ENCODE peak calls at places on chromosomes 12 and 14, in seven cellular contexts. One of them, this sample, is unnamed.

GRCh38 chr14:75558440-75558839 is 20.0 kb upstream of the FLVCR2 start:
- DNase-seq in left ventricle myocardium inferior: no peak
- DNase-seq in tibial nerve: no peak
- DNase-seq in CD4-positive, alpha-beta T cell: no peak
- DNase-seq in A549: no peak
- DNase-seq in caudate nucleus: no peak
- DNase-seq in IMR-90: no peak
- DNase-seq in this sample: no peak

GRCh38 chr14:60958146-60958545 is 22.7 kb downstream of the TRMT5 start:
- DNase-seq in left ventricle myocardium inferior: no peak
- DNase-seq in tibial nerve: no peak
- DNase-seq in CD4-positive, alpha-beta T cell: no peak
- DNase-seq in A549: no peak
- DNase-seq in caudate nucleus: no peak
- DNase-seq in IMR-90: no peak
- DNase-seq in this sample: no peak

GRCh38 chr12:114757926-114758325 is 74.0 kb upstream of the TBX3 start:
- DNase-seq in left ventricle myocardium inferior: no peak
- DNase-seq in tibial nerve: no peak
- DNase-seq in CD4-positive, alpha-beta T cell: no peak
- DNase-seq in A549: no peak
- DNase-seq in caudate nucleus: no peak
- DNase-seq in IMR-90: no peak
- DNase-seq in this sample: no peak

GRCh38 chr12:111687255-111687654 is 1.4 kb downstream of the ACAD10 start:
- DNase-seq in left ventricle myocardium inferior: no peak
- DNase-seq in tibial nerve: no peak
- DNase-seq in CD4-positive, alpha-beta T cell: no peak
- DNase-seq in A549: peak
- DNase-seq in caudate nucleus: no peak
- DNase-seq in IMR-90: no peak
- DNase-seq in this sample: no peak

GRCh38 chr12:49109631-49110172 is 945 bp downstream of the LMBR1L start:
- DNase-seq in left ventricle myocardium inferior: no peak
- DNase-seq in tibial nerve: no peak
- DNase-seq in CD4-positive, alpha-beta T cell: no peak
- DNase-seq in A549: no peak
- DNase-seq in caudate nucleus: no peak
- DNase-seq in IMR-90: no peak
- DNase-seq in this sample: no peak

GRCh38 chr14:74217672-74218448 is 21.4 kb upstream of the VSX2 start:
- DNase-seq in left ventricle myocardium inferior: peak
- DNase-seq in tibial nerve: peak
- DNase-seq in CD4-positive, alpha-beta T cell: peak
- DNase-seq in A549: peak
- DNase-seq in caudate nucleus: peak
- DNase-seq in IMR-90: peak
- DNase-seq in this sample: peak

GRCh38 chr14:92540472-92541048 is 27.0 kb downstream of the RIN3 start:
- DNase-seq in left ventricle myocardium inferior: peak
- DNase-seq in tibial nerve: peak
- DNase-seq in CD4-positive, alpha-beta T cell: no peak
- DNase-seq in A549: peak
- DNase-seq in caudate nucleus: peak
- DNase-seq in IMR-90: peak
- DNase-seq in this sample: peak

GRCh38 chr12:122322501-122322900 is 56.2 kb upstream of the VPS33A start:
- DNase-seq in left ventricle myocardium inferior: no peak
- DNase-seq in tibial nerve: no peak
- DNase-seq in CD4-positive, alpha-beta T cell: no peak
- DNase-seq in A549: no peak
- DNase-seq in caudate nucleus: no peak
- DNase-seq in IMR-90: peak
- DNase-seq in this sample: no peak

GRCh38 chr12:50398931-50399330 is 1.8 kb upstream of the LARP4 start:
- DNase-seq in left ventricle myocardium inferior: no peak
- DNase-seq in tibial nerve: no peak
- DNase-seq in CD4-positive, alpha-beta T cell: no peak
- DNase-seq in A549: no peak
- DNase-seq in caudate nucleus: no peak
- DNase-seq in IMR-90: no peak
- DNase-seq in this sample: no peak

GRCh38 chr14:50943261-50943942 is 881 bp downstream of the PYGL start:
- DNase-seq in left ventricle myocardium inferior: peak
- DNase-seq in tibial nerve: peak
- DNase-seq in CD4-positive, alpha-beta T cell: no peak
- DNase-seq in A549: peak
- DNase-seq in caudate nucleus: no peak
- DNase-seq in IMR-90: peak
- DNase-seq in this sample: peak

GRCh38 chr14:23916446-23916845 is 37.1 kb upstream of the DHRS4 start:
- DNase-seq in left ventricle myocardium inferior: no peak
- DNase-seq in tibial nerve: peak
- DNase-seq in CD4-positive, alpha-beta T cell: no peak
- DNase-seq in A549: no peak
- DNase-seq in caudate nucleus: no peak
- DNase-seq in IMR-90: no peak
- DNase-seq in this sample: no peak

GRCh38 chr12:83378186-83378727 is 691.6 kb downstream of the TMTC2 start:
- DNase-seq in left ventricle myocardium inferior: no peak
- DNase-seq in tibial nerve: no peak
- DNase-seq in CD4-positive, alpha-beta T cell: no peak
- DNase-seq in A549: no peak
- DNase-seq in caudate nucleus: no peak
- DNase-seq in IMR-90: no peak
- DNase-seq in this sample: no peak

GRCh38 chr14:77889971-77890442 is 90.1 kb downstream of the ADCK1 start:
- DNase-seq in left ventricle myocardium inferior: no peak
- DNase-seq in tibial nerve: no peak
- DNase-seq in CD4-positive, alpha-beta T cell: no peak
- DNase-seq in A549: no peak
- DNase-seq in caudate nucleus: no peak
- DNase-seq in IMR-90: peak
- DNase-seq in this sample: no peak

GRCh38 chr14:104582005-104582404 is 2.4 kb downstream of the C14orf180 start:
- DNase-seq in left ventricle myocardium inferior: peak
- DNase-seq in tibial nerve: no peak
- DNase-seq in CD4-positive, alpha-beta T cell: no peak
- DNase-seq in A549: no peak
- DNase-seq in caudate nucleus: no peak
- DNase-seq in IMR-90: no peak
- DNase-seq in this sample: no peak

GRCh38 chr14:79924583-79924982 is 286.7 kb downstream of the DIO2 start:
- DNase-seq in left ventricle myocardium inferior: no peak
- DNase-seq in tibial nerve: no peak
- DNase-seq in CD4-positive, alpha-beta T cell: no peak
- DNase-seq in A549: no peak
- DNase-seq in caudate nucleus: no peak
- DNase-seq in IMR-90: no peak
- DNase-seq in this sample: no peak

DNA sequence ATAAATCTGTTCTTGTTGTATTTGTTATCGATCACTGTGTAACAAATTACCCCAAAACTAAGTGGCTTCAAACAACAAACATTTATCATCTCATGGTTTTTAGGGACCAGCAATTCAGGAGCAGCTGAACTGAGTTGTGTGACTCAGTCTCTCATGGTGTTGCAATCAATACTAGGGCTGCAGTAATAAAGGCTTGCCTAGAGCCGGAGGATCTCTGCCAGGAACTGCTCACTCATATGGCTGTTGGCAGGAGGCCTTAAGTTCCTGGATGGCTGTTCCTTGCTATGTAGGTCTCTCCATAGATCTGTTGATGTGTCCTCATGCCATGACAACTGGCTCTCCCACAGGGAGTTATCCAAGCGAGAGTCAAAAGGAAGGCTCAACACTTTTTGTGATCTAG is 3.8 kb upstream of the PSMC6 start:
- DNase-seq in left ventricle myocardium inferior: no peak
- DNase-seq in tibial nerve: no peak
- DNase-seq in CD4-positive, alpha-beta T cell: no peak
- DNase-seq in A549: peak
- DNase-seq in caudate nucleus: no peak
- DNase-seq in IMR-90: peak
- DNase-seq in this sample: no peak
- H3K27ac ChIP-seq in left ventricle myocardium inferior: no peak
- H3K27ac ChIP-seq in tibial nerve: no peak
- H3K27ac ChIP-seq in CD4-positive, alpha-beta T cell: no peak
- H3K27ac ChIP-seq in A549: no peak
- H3K27ac ChIP-seq in caudate nucleus: no peak
- H3K27ac ChIP-seq in IMR-90: no peak
- H3K27ac ChIP-seq in this sample: no peak

GRCh38 chr12:55188974-55189556 is 31.8 kb upstream of the OR10A7 start:
- DNase-seq in left ventricle myocardium inferior: no peak
- DNase-seq in tibial nerve: peak
- DNase-seq in CD4-positive, alpha-beta T cell: no peak
- DNase-seq in A549: peak
- DNase-seq in caudate nucleus: no peak
- DNase-seq in IMR-90: peak
- DNase-seq in this sample: no peak
- H3K27ac ChIP-seq in left ventricle myocardium inferior: no peak
- H3K27ac ChIP-seq in tibial nerve: no peak
- H3K27ac ChIP-seq in CD4-positive, alpha-beta T cell: no peak
- H3K27ac ChIP-seq in A549: no peak
- H3K27ac ChIP-seq in caudate nucleus: no peak
- H3K27ac ChIP-seq in IMR-90: no peak
- H3K27ac ChIP-seq in this sample: no peak

DNA sequence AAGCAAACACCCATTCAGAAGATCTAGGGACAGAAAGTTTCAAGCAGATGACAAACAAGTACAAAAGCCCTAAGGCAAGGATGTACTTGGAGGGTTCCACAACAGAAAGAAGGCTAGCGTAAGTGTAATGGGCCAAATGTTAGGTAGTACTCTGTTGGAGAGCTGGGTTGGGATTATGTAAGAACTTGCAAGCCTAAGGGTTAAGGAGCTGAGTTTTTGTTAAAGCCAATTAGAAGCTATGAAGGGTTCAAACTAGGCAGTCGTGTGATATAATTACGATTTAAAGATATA is 41.4 kb downstream of the HECTD1 start:
- DNase-seq in left ventricle myocardium inferior: no peak
- DNase-seq in tibial nerve: no peak
- DNase-seq in CD4-positive, alpha-beta T cell: no peak
- DNase-seq in A549: no peak
- DNase-seq in caudate nucleus: no peak
- DNase-seq in IMR-90: no peak
- DNase-seq in this sample: no peak
- H3K27ac ChIP-seq in left ventricle myocardium inferior: peak
- H3K27ac ChIP-seq in tibial nerve: peak
- H3K27ac ChIP-seq in CD4-positive, alpha-beta T cell: no peak
- H3K27ac ChIP-seq in A549: peak
- H3K27ac ChIP-seq in caudate nucleus: no peak
- H3K27ac ChIP-seq in IMR-90: no peak
- H3K27ac ChIP-seq in this sample: peak

GRCh38 chr14:88613552-88614010 is 50.7 kb downstream of the ZC3H14 start:
- DNase-seq in left ventricle myocardium inferior: no peak
- DNase-seq in tibial nerve: no peak
- DNase-seq in CD4-positive, alpha-beta T cell: no peak
- DNase-seq in A549: no peak
- DNase-seq in caudate nucleus: no peak
- DNase-seq in IMR-90: peak
- DNase-seq in this sample: no peak

GRCh38 chr14:88614218-88614907 is 51.5 kb downstream of the ZC3H14 start:
- DNase-seq in left ventricle myocardium inferior: no peak
- DNase-seq in tibial nerve: no peak
- DNase-seq in CD4-positive, alpha-beta T cell: no peak
- DNase-seq in A549: no peak
- DNase-seq in caudate nucleus: no peak
- DNase-seq in IMR-90: peak
- DNase-seq in this sample: no peak

GRCh38 chr14:88616697-88617096 is 53.9 kb downstream of the ZC3H14 start:
- DNase-seq in left ventricle myocardium inferior: no peak
- DNase-seq in tibial nerve: no peak
- DNase-seq in CD4-positive, alpha-beta T cell: no peak
- DNase-seq in A549: no peak
- DNase-seq in caudate nucleus: no peak
- DNase-seq in IMR-90: no peak
- DNase-seq in this sample: no peak

GRCh38 chr14:88611878-88612277 is 49.0 kb downstream of the ZC3H14 start:
- DNase-seq in left ventricle myocardium inferior: no peak
- DNase-seq in tibial nerve: no peak
- DNase-seq in CD4-positive, alpha-beta T cell: no peak
- DNase-seq in A549: no peak
- DNase-seq in caudate nucleus: no peak
- DNase-seq in IMR-90: peak
- DNase-seq in this sample: no peak

DNA sequence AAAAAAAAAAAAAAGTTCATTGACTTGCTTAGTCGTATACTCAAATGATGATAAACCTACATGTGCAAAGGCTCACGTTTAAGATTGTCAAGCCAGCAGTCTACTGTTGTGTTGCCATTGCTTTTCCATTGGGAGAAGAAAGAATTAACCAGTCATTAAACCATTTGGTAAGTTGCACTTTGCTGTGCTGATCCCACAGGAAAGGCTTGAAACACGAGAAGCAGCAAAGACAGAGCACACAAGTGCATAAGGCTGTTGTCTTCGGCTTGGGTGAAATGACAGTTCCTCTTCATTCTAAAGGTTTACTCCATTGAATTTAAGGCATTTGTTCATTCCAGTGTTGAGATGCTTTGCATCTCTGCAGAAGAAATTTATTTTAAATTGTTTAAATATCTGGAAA is 50.1 kb downstream of the ZC3H14 start:
- DNase-seq in left ventricle myocardium inferior: no peak
- DNase-seq in tibial nerve: no peak
- DNase-seq in CD4-positive, alpha-beta T cell: no peak
- DNase-seq in A549: no peak
- DNase-seq in caudate nucleus: no peak
- DNase-seq in IMR-90: peak
- DNase-seq in this sample: no peak
- H3K27ac ChIP-seq in left ventricle myocardium inferior: peak
- H3K27ac ChIP-seq in tibial nerve: no peak
- H3K27ac ChIP-seq in CD4-positive, alpha-beta T cell: no peak
- H3K27ac ChIP-seq in A549: no peak
- H3K27ac ChIP-seq in caudate nucleus: no peak
- H3K27ac ChIP-seq in IMR-90: no peak
- H3K27ac ChIP-seq in this sample: no peak

DNA sequence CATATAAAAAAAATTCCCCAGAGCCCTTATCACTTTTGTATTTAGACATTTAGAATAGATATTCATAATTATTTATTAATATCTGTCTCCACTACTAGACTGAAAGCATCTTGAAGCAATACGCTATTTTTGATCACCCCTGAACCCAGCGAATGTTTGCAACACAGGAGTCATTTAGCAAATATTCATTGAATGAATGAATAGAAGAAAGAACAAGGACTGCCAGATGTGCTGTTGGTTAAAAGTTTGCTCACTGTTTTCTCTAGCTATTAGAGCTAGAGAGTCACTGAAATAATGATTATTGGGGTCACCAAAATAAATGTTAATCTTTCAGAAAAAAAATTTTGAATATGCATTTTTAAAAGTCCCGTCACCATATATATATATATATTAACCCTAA is 174.3 kb downstream of the ACSS3 start:
- DNase-seq in left ventricle myocardium inferior: no peak
- DNase-seq in tibial nerve: no peak
- DNase-seq in CD4-positive, alpha-beta T cell: no peak
- DNase-seq in A549: no peak
- DNase-seq in caudate nucleus: no peak
- DNase-seq in IMR-90: no peak
- DNase-seq in this sample: no peak
- H3K27ac ChIP-seq in left ventricle myocardium inferior: no peak
- H3K27ac ChIP-seq in tibial nerve: no peak
- H3K27ac ChIP-seq in CD4-positive, alpha-beta T cell: no peak
- H3K27ac ChIP-seq in A549: no peak
- H3K27ac ChIP-seq in caudate nucleus: no peak
- H3K27ac ChIP-seq in IMR-90: no peak
- H3K27ac ChIP-seq in this sample: no peak

GRCh38 chr12:78853231-78853630 is 11.3 kb upstream of the SYT1 start:
- DNase-seq in left ventricle myocardium inferior: no peak
- DNase-seq in tibial nerve: no peak
- DNase-seq in CD4-positive, alpha-beta T cell: no peak
- DNase-seq in A549: no peak
- DNase-seq in caudate nucleus: no peak
- DNase-seq in IMR-90: no peak
- DNase-seq in this sample: no peak
- H3K27ac ChIP-seq in left ventricle myocardium inferior: no peak
- H3K27ac ChIP-seq in tibial nerve: no peak
- H3K27ac ChIP-seq in CD4-positive, alpha-beta T cell: no peak
- H3K27ac ChIP-seq in A549: no peak
- H3K27ac ChIP-seq in caudate nucleus: no peak
- H3K27ac ChIP-seq in IMR-90: no peak
- H3K27ac ChIP-seq in this sample: no peak

This sample was measured in right lobe of liver.